ENCODE peak calls at places on chromosomes 16 and 17, in nine cellular contexts. One of them, this sample, is unnamed.

GRCh38 chr16:47037396-47037745 is 63.9 kb upstream of the DNAJA2 start:
- DNase-seq in breast epithelium: no peak
- DNase-seq in hepatocyte: peak; percentile 35
- DNase-seq in RWPE1: no peak
- DNase-seq in stomach: peak; percentile 28
- DNase-seq in WERI-Rb-1: peak; percentile 41
- DNase-seq in endothelial cell: no peak
- DNase-seq in heart right ventricle: peak; percentile 53
- DNase-seq in H9: peak; percentile 42
- DNase-seq in this sample: peak; percentile 31

GRCh38 chr17:42676424-42677011 is at the start of gene PLEKHH3:
- DNase-seq in endothelial cell: peak; percentile 42
- DNase-seq in H9: no peak
- DNase-seq in WERI-Rb-1: no peak
- DNase-seq in breast epithelium: no peak
- DNase-seq in hepatocyte: no peak
- DNase-seq in stomach: no peak
- DNase-seq in RWPE1: no peak
- DNase-seq in heart right ventricle: no peak
- DNase-seq in this sample: no peak

GRCh38 chr17:57939797-57940196 is 15.4 kb downstream of the CUEDC1 start:
- DNase-seq in WERI-Rb-1: no peak
- DNase-seq in endothelial cell: no peak
- DNase-seq in RWPE1: no peak
- DNase-seq in stomach: no peak
- DNase-seq in H9: no peak
- DNase-seq in hepatocyte: no peak
- DNase-seq in breast epithelium: no peak
- DNase-seq in heart right ventricle: peak; percentile 47
- DNase-seq in this sample: no peak

GRCh38 chr17:57955183-57955952 is at the start of gene CUEDC1:
- DNase-seq in endothelial cell: peak; percentile 77
- DNase-seq in heart right ventricle: peak; percentile 90
- DNase-seq in RWPE1: peak; percentile 71
- DNase-seq in H9: peak; percentile 66
- DNase-seq in breast epithelium: peak; percentile 80
- DNase-seq in WERI-Rb-1: peak; percentile 84
- DNase-seq in hepatocyte: peak; percentile 91
- DNase-seq in stomach: peak; percentile 84
- DNase-seq in this sample: peak; percentile 83

GRCh38 chr17:17780941-17781590 is 55.7 kb downstream of the SREBF1 start:
- DNase-seq in H9: peak; percentile 95
- DNase-seq in RWPE1: no peak
- DNase-seq in hepatocyte: peak; percentile 84
- DNase-seq in stomach: peak; percentile 52
- DNase-seq in heart right ventricle: no peak
- DNase-seq in endothelial cell: peak; percentile 60
- DNase-seq in WERI-Rb-1: peak; percentile 70
- DNase-seq in breast epithelium: no peak
- DNase-seq in this sample: peak; percentile 14

GRCh38 chr17:10119203-10120112 is 78.9 kb downstream of the GAS7 start:
- DNase-seq in breast epithelium: peak; percentile 92
- DNase-seq in hepatocyte: no peak
- DNase-seq in H9: peak; percentile 91
- DNase-seq in WERI-Rb-1: no peak
- DNase-seq in heart right ventricle: peak; percentile 52
- DNase-seq in endothelial cell: no peak
- DNase-seq in RWPE1: peak; percentile 79
- DNase-seq in stomach: peak; percentile 49
- DNase-seq in this sample: peak; percentile 79

GRCh38 chr16:600781-601180 is 10.9 kb downstream of the RAB40C start:
- DNase-seq in breast epithelium: no peak
- DNase-seq in endothelial cell: no peak
- DNase-seq in H9: no peak
- DNase-seq in RWPE1: no peak
- DNase-seq in heart right ventricle: no peak
- DNase-seq in hepatocyte: peak; percentile 19
- DNase-seq in WERI-Rb-1: peak; percentile 50
- DNase-seq in stomach: no peak
- DNase-seq in this sample: no peak

GRCh38 chr17:50149425-50150353 is 788 bp downstream of the PPP1R9B start:
- DNase-seq in endothelial cell: peak; percentile 70
- DNase-seq in stomach: peak; percentile 77
- DNase-seq in hepatocyte: peak; percentile 86
- DNase-seq in heart right ventricle: peak; percentile 76
- DNase-seq in WERI-Rb-1: peak; percentile 61
- DNase-seq in RWPE1: no peak
- DNase-seq in breast epithelium: no peak
- DNase-seq in H9: peak; percentile 69
- DNase-seq in this sample: peak; percentile 78

GRCh38 chr17:19325542-19325941 is 37.0 kb downstream of the B9D1 start:
- DNase-seq in endothelial cell: no peak
- DNase-seq in heart right ventricle: no peak
- DNase-seq in WERI-Rb-1: no peak
- DNase-seq in H9: no peak
- DNase-seq in stomach: no peak
- DNase-seq in hepatocyte: no peak
- DNase-seq in breast epithelium: no peak
- DNase-seq in RWPE1: no peak
- DNase-seq in this sample: no peak

GRCh38 chr17:40014375-40014980 is 762 bp upstream of the CSF3 start:
- DNase-seq in RWPE1: no peak
- DNase-seq in heart right ventricle: no peak
- DNase-seq in endothelial cell: no peak
- DNase-seq in stomach: no peak
- DNase-seq in hepatocyte: no peak
- DNase-seq in H9: no peak
- DNase-seq in breast epithelium: no peak
- DNase-seq in WERI-Rb-1: no peak
- DNase-seq in this sample: peak; percentile 63

GRCh38 chr17:9576521-9577401 is at the start of gene CFAP52:
- DNase-seq in RWPE1: peak; percentile 75
- DNase-seq in endothelial cell: peak; percentile 79
- DNase-seq in H9: peak; percentile 95
- DNase-seq in WERI-Rb-1: peak; percentile 80
- DNase-seq in heart right ventricle: peak; percentile 80
- DNase-seq in breast epithelium: peak; percentile 56
- DNase-seq in stomach: peak; percentile 71
- DNase-seq in hepatocyte: peak; percentile 86
- DNase-seq in this sample: peak; percentile 61

GRCh38 chr16:11852092-11852809 is 909 bp upstream of the RSL1D1 start:
- DNase-seq in breast epithelium: no peak
- DNase-seq in WERI-Rb-1: no peak
- DNase-seq in H9: no peak
- DNase-seq in hepatocyte: peak; percentile 56
- DNase-seq in stomach: no peak
- DNase-seq in endothelial cell: no peak
- DNase-seq in heart right ventricle: no peak
- DNase-seq in RWPE1: peak; percentile 13
- DNase-seq in this sample: peak; percentile 33

GRCh38 chr16:76194621-76195015 is 82.6 kb upstream of the CNTNAP4 start:
- DNase-seq in WERI-Rb-1: no peak
- DNase-seq in RWPE1: peak; percentile 55
- DNase-seq in heart right ventricle: no peak
- DNase-seq in stomach: no peak
- DNase-seq in H9: no peak
- DNase-seq in hepatocyte: peak; percentile 60
- DNase-seq in breast epithelium: no peak
- DNase-seq in endothelial cell: no peak
- DNase-seq in this sample: no peak

GRCh38 chr17:57097832-57098421 is 12.9 kb downstream of the AKAP1 start:
- DNase-seq in stomach: no peak
- DNase-seq in hepatocyte: no peak
- DNase-seq in breast epithelium: no peak
- DNase-seq in heart right ventricle: no peak
- DNase-seq in RWPE1: no peak
- DNase-seq in WERI-Rb-1: no peak
- DNase-seq in endothelial cell: no peak
- DNase-seq in H9: no peak
- DNase-seq in this sample: no peak

GRCh38 chr16:2212362-2213324 is 2.0 kb upstream of the BRICD5 start:
- DNase-seq in breast epithelium: peak; percentile 85
- DNase-seq in hepatocyte: no peak
- DNase-seq in H9: no peak
- DNase-seq in endothelial cell: no peak
- DNase-seq in heart right ventricle: peak; percentile 64
- DNase-seq in WERI-Rb-1: no peak
- DNase-seq in stomach: peak; percentile 60
- DNase-seq in RWPE1: no peak
- DNase-seq in this sample: peak; percentile 53

GRCh38 chr16:76749780-76750375 is 441.1 kb upstream of the MON1B start:
- DNase-seq in stomach: no peak
- DNase-seq in hepatocyte: no peak
- DNase-seq in H9: no peak
- DNase-seq in heart right ventricle: no peak
- DNase-seq in RWPE1: no peak
- DNase-seq in breast epithelium: no peak
- DNase-seq in WERI-Rb-1: no peak
- DNase-seq in endothelial cell: no peak
- DNase-seq in this sample: no peak

GRCh38 chr17:75779250-75779986 is 5.2 kb upstream of the UNK start:
- DNase-seq in WERI-Rb-1: peak; percentile 99
- DNase-seq in H9: peak; percentile 100
- DNase-seq in stomach: peak; percentile 97
- DNase-seq in endothelial cell: peak; percentile 89
- DNase-seq in hepatocyte: peak; percentile 99
- DNase-seq in breast epithelium: peak; percentile 96
- DNase-seq in heart right ventricle: peak; percentile 94
- DNase-seq in RWPE1: peak; percentile 99
- DNase-seq in this sample: peak; percentile 93
- TF ChIP-seq CTCF in WERI-Rb-1: no peak
- TF ChIP-seq CTCF in H9: peak; percentile 33
- TF ChIP-seq CTCF in stomach: no peak
- TF ChIP-seq CTCF in endothelial cell: no peak
- TF ChIP-seq CTCF in hepatocyte: no peak
- TF ChIP-seq CTCF in breast epithelium: no peak
- TF ChIP-seq CTCF in heart right ventricle: no peak
- TF ChIP-seq CTCF in RWPE1: peak; percentile 18
- TF ChIP-seq CTCF in this sample: peak; percentile 2

GRCh38 chr17:51643702-51644490 is 383.6 kb downstream of the UTP18 start:
- DNase-seq in breast epithelium: no peak
- DNase-seq in H9: no peak
- DNase-seq in RWPE1: peak; percentile 20
- DNase-seq in WERI-Rb-1: no peak
- DNase-seq in hepatocyte: no peak
- DNase-seq in heart right ventricle: no peak
- DNase-seq in endothelial cell: no peak
- DNase-seq in stomach: no peak
- DNase-seq in this sample: no peak

GRCh38 chr17:51636291-51636690 is 375.9 kb downstream of the UTP18 start:
- DNase-seq in RWPE1: no peak
- DNase-seq in endothelial cell: peak; percentile 10
- DNase-seq in breast epithelium: no peak
- DNase-seq in H9: peak; percentile 71
- DNase-seq in WERI-Rb-1: no peak
- DNase-seq in hepatocyte: no peak
- DNase-seq in stomach: no peak
- DNase-seq in heart right ventricle: no peak
- DNase-seq in this sample: no peak

GRCh38 chr17:51638909-51639308 is 378.6 kb downstream of the UTP18 start:
- DNase-seq in hepatocyte: no peak
- DNase-seq in WERI-Rb-1: no peak
- DNase-seq in H9: no peak
- DNase-seq in breast epithelium: no peak
- DNase-seq in heart right ventricle: no peak
- DNase-seq in RWPE1: no peak
- DNase-seq in stomach: no peak
- DNase-seq in endothelial cell: no peak
- DNase-seq in this sample: no peak

GRCh38 chr17:51641999-51642398 is 381.7 kb downstream of the UTP18 start:
- DNase-seq in RWPE1: no peak
- DNase-seq in breast epithelium: no peak
- DNase-seq in heart right ventricle: no peak
- DNase-seq in hepatocyte: no peak
- DNase-seq in endothelial cell: no peak
- DNase-seq in WERI-Rb-1: no peak
- DNase-seq in H9: no peak
- DNase-seq in stomach: no peak
- DNase-seq in this sample: no peak

GRCh38 chr17:51640108-51640622 is 379.8 kb downstream of the UTP18 start:
- DNase-seq in hepatocyte: no peak
- DNase-seq in WERI-Rb-1: peak; percentile 17
- DNase-seq in H9: peak; percentile 74
- DNase-seq in RWPE1: peak; percentile 59
- DNase-seq in breast epithelium: no peak
- DNase-seq in heart right ventricle: no peak
- DNase-seq in stomach: no peak
- DNase-seq in endothelial cell: peak; percentile 49
- DNase-seq in this sample: no peak
- TF ChIP-seq CTCF in hepatocyte: peak; percentile 30
- TF ChIP-seq CTCF in WERI-Rb-1: peak; percentile 81
- TF ChIP-seq CTCF in H9: peak; percentile 79
- TF ChIP-seq CTCF in RWPE1: no peak
- TF ChIP-seq CTCF in breast epithelium: no peak
- TF ChIP-seq CTCF in heart right ventricle: peak; percentile 41
- TF ChIP-seq CTCF in stomach: no peak
- TF ChIP-seq CTCF in endothelial cell: peak; percentile 44
- TF ChIP-seq CTCF in this sample: peak; percentile 54

DNA sequence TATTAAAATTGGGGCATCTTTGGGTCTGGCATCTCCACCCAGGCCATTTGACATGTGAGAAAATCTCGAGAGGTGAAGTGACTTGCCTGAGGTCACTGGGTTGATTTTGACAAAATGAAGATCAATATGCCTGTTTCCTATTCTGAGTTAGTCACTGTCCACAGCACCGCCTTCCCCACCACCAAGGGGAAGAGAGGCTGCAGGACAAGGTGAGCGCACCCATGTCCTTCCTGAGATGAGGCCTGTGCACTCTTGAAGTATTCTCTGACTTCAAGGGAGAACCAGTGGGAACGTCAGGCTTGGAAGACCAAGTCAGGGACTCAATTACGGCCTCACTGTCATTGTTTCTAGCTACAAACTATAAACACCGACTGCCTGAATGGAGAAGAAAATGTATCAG is 49.9 kb upstream of the WSB1 start:
- DNase-seq in breast epithelium: no peak
- DNase-seq in stomach: no peak
- DNase-seq in heart right ventricle: no peak
- DNase-seq in H9: no peak
- DNase-seq in hepatocyte: no peak
- DNase-seq in WERI-Rb-1: no peak
- DNase-seq in endothelial cell: no peak
- DNase-seq in RWPE1: no peak
- DNase-seq in this sample: no peak
- TF ChIP-seq CTCF in breast epithelium: no peak
- TF ChIP-seq CTCF in stomach: no peak
- TF ChIP-seq CTCF in heart right ventricle: no peak
- TF ChIP-seq CTCF in H9: no peak
- TF ChIP-seq CTCF in hepatocyte: no peak
- TF ChIP-seq CTCF in WERI-Rb-1: no peak
- TF ChIP-seq CTCF in endothelial cell: no peak
- TF ChIP-seq CTCF in RWPE1: no peak
- TF ChIP-seq CTCF in this sample: no peak

DNA sequence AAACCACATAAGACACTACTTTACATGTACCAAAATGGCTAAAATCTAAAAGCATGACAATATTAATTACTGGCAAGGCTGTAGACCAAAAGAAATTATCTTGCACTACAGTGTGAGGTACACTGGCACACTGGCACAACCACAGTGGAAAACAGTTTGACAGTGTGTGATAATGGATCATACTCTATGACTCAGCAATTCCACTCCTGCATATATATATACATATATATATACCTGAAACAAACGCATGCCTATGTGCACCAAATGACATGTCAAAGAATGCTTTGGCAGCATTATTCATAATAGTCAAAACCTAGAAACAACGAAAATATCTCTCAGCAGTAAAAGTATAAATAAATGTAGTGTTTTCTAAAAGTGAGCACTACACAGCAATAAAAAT is 4.5 kb upstream of the DYNLRB2 start:
- DNase-seq in H9: no peak
- DNase-seq in hepatocyte: no peak
- DNase-seq in breast epithelium: no peak
- DNase-seq in WERI-Rb-1: no peak
- DNase-seq in endothelial cell: no peak
- DNase-seq in RWPE1: no peak
- DNase-seq in stomach: no peak
- DNase-seq in heart right ventricle: no peak
- DNase-seq in this sample: no peak
- TF ChIP-seq CTCF in H9: no peak
- TF ChIP-seq CTCF in hepatocyte: no peak
- TF ChIP-seq CTCF in breast epithelium: no peak
- TF ChIP-seq CTCF in WERI-Rb-1: no peak
- TF ChIP-seq CTCF in endothelial cell: no peak
- TF ChIP-seq CTCF in RWPE1: no peak
- TF ChIP-seq CTCF in stomach: no peak
- TF ChIP-seq CTCF in heart right ventricle: no peak
- TF ChIP-seq CTCF in this sample: no peak